ENCODE peak calls at places on chromosomes 4 and X, in seven cellular contexts. One of them, this sample, is unnamed.

GRCh38 chr4:60992037-60992436 is 208.1 kb upstream of the ADGRL3 start:
- DNase-seq in stimulated activated CD4-positive, alpha-beta T cell treated with anti-CD3 and anti-CD28 coated beads, Interleukin-2, amount 100 ng/mL, for 48 hours: no peak
- DNase-seq in epithelial cell of esophagus: peak
- DNase-seq in heart left ventricle: no peak
- DNase-seq in Right ventricle myocardium inferior: no peak
- DNase-seq in NCI-H2107: no peak
- DNase-seq in activated T-cell treated with anti-CD3 and anti-CD28 coated beads for 48 hours: no peak
- DNase-seq in this sample: no peak

GRCh38 chr4:95095352-95095974 is 337.7 kb downstream of the BMPR1B start:
- DNase-seq in NCI-H2107: no peak
- DNase-seq in Right ventricle myocardium inferior: no peak
- DNase-seq in stimulated activated CD4-positive, alpha-beta T cell treated with anti-CD3 and anti-CD28 coated beads, Interleukin-2, amount 100 ng/mL, for 48 hours: no peak
- DNase-seq in heart left ventricle: no peak
- DNase-seq in activated T-cell treated with anti-CD3 and anti-CD28 coated beads for 48 hours: no peak
- DNase-seq in epithelial cell of esophagus: peak
- DNase-seq in this sample: peak

GRCh38 chr4:72948080-72948479 is 121.4 kb downstream of the COX18 start:
- DNase-seq in NCI-H2107: no peak
- DNase-seq in heart left ventricle: no peak
- DNase-seq in epithelial cell of esophagus: no peak
- DNase-seq in activated T-cell treated with anti-CD3 and anti-CD28 coated beads for 48 hours: no peak
- DNase-seq in stimulated activated CD4-positive, alpha-beta T cell treated with anti-CD3 and anti-CD28 coated beads, Interleukin-2, amount 100 ng/mL, for 48 hours: no peak
- DNase-seq in Right ventricle myocardium inferior: no peak
- DNase-seq in this sample: no peak

GRCh38 chr4:125838924-125839323 is 524.2 kb downstream of the FAT4 start:
- DNase-seq in activated T-cell treated with anti-CD3 and anti-CD28 coated beads for 48 hours: no peak
- DNase-seq in epithelial cell of esophagus: peak
- DNase-seq in heart left ventricle: no peak
- DNase-seq in stimulated activated CD4-positive, alpha-beta T cell treated with anti-CD3 and anti-CD28 coated beads, Interleukin-2, amount 100 ng/mL, for 48 hours: no peak
- DNase-seq in Right ventricle myocardium inferior: no peak
- DNase-seq in NCI-H2107: no peak
- DNase-seq in this sample: peak

GRCh38 chr4:183241322-183241640 is 78.8 kb downstream of the CLDN22 start:
- DNase-seq in NCI-H2107: no peak
- DNase-seq in Right ventricle myocardium inferior: no peak
- DNase-seq in heart left ventricle: no peak
- DNase-seq in epithelial cell of esophagus: peak
- DNase-seq in stimulated activated CD4-positive, alpha-beta T cell treated with anti-CD3 and anti-CD28 coated beads, Interleukin-2, amount 100 ng/mL, for 48 hours: no peak
- DNase-seq in activated T-cell treated with anti-CD3 and anti-CD28 coated beads for 48 hours: no peak
- DNase-seq in this sample: peak

GRCh38 chrX:47384502-47384901 is 14.1 kb downstream of the ZNF157 start:
- DNase-seq in stimulated activated CD4-positive, alpha-beta T cell treated with anti-CD3 and anti-CD28 coated beads, Interleukin-2, amount 100 ng/mL, for 48 hours: peak
- DNase-seq in epithelial cell of esophagus: peak
- DNase-seq in NCI-H2107: peak
- DNase-seq in heart left ventricle: peak
- DNase-seq in activated T-cell treated with anti-CD3 and anti-CD28 coated beads for 48 hours: peak
- DNase-seq in Right ventricle myocardium inferior: no peak
- DNase-seq in this sample: peak

GRCh38 chr4:20624783-20625364 is 75.4 kb upstream of the PACRGL start:
- DNase-seq in Right ventricle myocardium inferior: no peak
- DNase-seq in heart left ventricle: no peak
- DNase-seq in epithelial cell of esophagus: peak
- DNase-seq in stimulated activated CD4-positive, alpha-beta T cell treated with anti-CD3 and anti-CD28 coated beads, Interleukin-2, amount 100 ng/mL, for 48 hours: no peak
- DNase-seq in NCI-H2107: no peak
- DNase-seq in activated T-cell treated with anti-CD3 and anti-CD28 coated beads for 48 hours: no peak
- DNase-seq in this sample: no peak

GRCh38 chr4:106851686-106852085 is 184.4 kb downstream of the DKK2 start:
- DNase-seq in NCI-H2107: no peak
- DNase-seq in stimulated activated CD4-positive, alpha-beta T cell treated with anti-CD3 and anti-CD28 coated beads, Interleukin-2, amount 100 ng/mL, for 48 hours: no peak
- DNase-seq in activated T-cell treated with anti-CD3 and anti-CD28 coated beads for 48 hours: no peak
- DNase-seq in heart left ventricle: no peak
- DNase-seq in epithelial cell of esophagus: no peak
- DNase-seq in Right ventricle myocardium inferior: no peak
- DNase-seq in this sample: no peak

GRCh38 chr4:531721-532565 is 32.9 kb downstream of the PIGG start:
- DNase-seq in heart left ventricle: no peak
- DNase-seq in NCI-H2107: no peak
- DNase-seq in Right ventricle myocardium inferior: no peak
- DNase-seq in epithelial cell of esophagus: no peak
- DNase-seq in stimulated activated CD4-positive, alpha-beta T cell treated with anti-CD3 and anti-CD28 coated beads, Interleukin-2, amount 100 ng/mL, for 48 hours: no peak
- DNase-seq in activated T-cell treated with anti-CD3 and anti-CD28 coated beads for 48 hours: no peak
- DNase-seq in this sample: no peak

This sample was measured in pons.